ENCODE peak calls at places on chromosomes 12 and 14, in eight cellular contexts. Y is cardiac muscle cell, T is ELR, V is left lung, G is HFFc6, Q is hippocampal formation, E is RKO, R is mucosa of gallbladder. K is an unnamed sample.

GRCh38 chr12:92400006-92400405 is 254.4 kb upstream of the BTG1 start:
- DNase-seq in Y (no peak), T (no peak), V (no peak), G (no peak), Q (no peak), E (no peak), R (no peak), K (no peak)

GRCh38 chr12:103930787-103931536 is 752 bp downstream of the HSP90B1 start:
- DNase-seq in Y (peak), T (peak), V (peak), G (no peak), Q (peak), E (peak), R (peak), K (peak)

GRCh38 chr14:76918176-76918750 is 92.1 kb downstream of the LRRC74A start:
- DNase-seq in Y (peak), T (no peak), V (peak), G (peak), Q (peak), E (no peak), R (peak), K (peak)

GRCh38 chr14:23930742-23931141 is 22.8 kb upstream of the DHRS4 start:
- DNase-seq in Y (peak), T (peak), V (no peak), G (peak), Q (no peak), E (no peak), R (peak), K (no peak)

GRCh38 chr14:92670177-92670576 is 78.2 kb downstream of the LGMN start:
- DNase-seq in Y (peak), T (peak), V (no peak), G (peak), Q (no peak), E (no peak), R (no peak), K (no peak)

GRCh38 chr12:14394317-14395058 is 29.0 kb downstream of the ATF7IP start:
- DNase-seq in Y (peak), T (peak), V (no peak), G (peak), Q (peak), E (peak), R (peak), K (peak)

GRCh38 chr12:111653596-111653995 is 32.2 kb downstream of the BRAP start:
- DNase-seq in Y (no peak), T (no peak), V (no peak), G (no peak), Q (no peak), E (no peak), R (no peak), K (no peak)

GRCh38 chr12:89597770-89598169 is 71.9 kb upstream of the POC1B start:
- DNase-seq in Y (no peak), T (no peak), V (no peak), G (no peak), Q (no peak), E (no peak), R (no peak), K (no peak)

GRCh38 chr12:77402726-77403125 is 337.4 kb upstream of the E2F7 start:
- DNase-seq in Y (peak), T (no peak), V (no peak), G (no peak), Q (no peak), E (no peak), R (no peak), K (no peak)

GRCh38 chr14:77885363-77885762 is 85.5 kb downstream of the ADCK1 start:
- DNase-seq in Y (no peak), T (no peak), V (no peak), G (no peak), Q (no peak), E (no peak), R (no peak), K (peak)

GRCh38 chr14:62885451-62885850 is 159.8 kb downstream of the KCNH5 start:
- DNase-seq in Y (no peak), T (no peak), V (no peak), G (no peak), Q (no peak), E (no peak), R (no peak), K (no peak)

GRCh38 chr12:95848575-95849388 is 10.0 kb upstream of the SNRPF start:
- DNase-seq in Y (peak), T (peak), V (no peak), G (peak), Q (no peak), E (no peak), R (no peak), K (no peak)

GRCh38 chr12:49126852-49127763 is 4.1 kb downstream of the TUBA1B start:
- DNase-seq in Y (no peak), T (peak), V (no peak), G (no peak), Q (no peak), E (peak), R (no peak), K (peak)

GRCh38 chr14:46840971-46841729 is 189.6 kb upstream of the RPL10L start:
- DNase-seq in Y (no peak), T (no peak), V (no peak), G (no peak), Q (peak), E (no peak), R (no peak), K (no peak)

GRCh38 chr14:71586131-71586893 is 345.9 kb upstream of the RGS6 start:
- DNase-seq in Y (peak), T (peak), V (no peak), G (peak), Q (peak), E (no peak), R (no peak), K (peak)

GRCh38 chr12:53172352-53172751 is 8.2 kb upstream of the ZNF740 start:
- DNase-seq in Y (peak), T (peak), V (no peak), G (peak), Q (no peak), E (peak), R (no peak), K (no peak)

GRCh38 chr12:65318186-65318685 is 39.8 kb downstream of the MSRB3 start:
- DNase-seq in Y (no peak), T (no peak), V (no peak), G (no peak), Q (no peak), E (no peak), R (no peak), K (no peak)

GRCh38 chr12:49921936-49922335 is 18.2 kb upstream of the FAIM2 start:
- DNase-seq in Y (no peak), T (no peak), V (no peak), G (no peak), Q (no peak), E (no peak), R (no peak), K (no peak)

GRCh38 chr14:104588066-104588857 is 8.7 kb downstream of the C14orf180 start:
- DNase-seq in Y (no peak), T (no peak), V (no peak), G (no peak), Q (no peak), E (no peak), R (no peak), K (no peak)

GRCh38 chr14:91231446-91231845 is 13.1 kb downstream of the GPR68 start:
- DNase-seq in Y (no peak), T (peak), V (no peak), G (no peak), Q (no peak), E (no peak), R (no peak), K (no peak)

GRCh38 chr14:43147480-43147879 is 1359.6 kb downstream of the FSCB start:
- DNase-seq in Y (no peak), T (no peak), V (no peak), G (no peak), Q (no peak), E (no peak), R (no peak), K (no peak)

GRCh38 chr14:79144891-79145290 is 974.7 kb downstream of the NRXN3 start:
- DNase-seq in Y (no peak), T (no peak), V (no peak), G (no peak), Q (no peak), E (no peak), R (no peak), K (no peak)

GRCh38 chr12:48813464-48814312 is 4.6 kb upstream of the CACNB3 start:
- DNase-seq in Y (peak), T (no peak), V (no peak), G (no peak), Q (no peak), E (no peak), R (no peak), K (no peak)

GRCh38 chr12:68641138-68641537 is 30.4 kb downstream of the RAP1B start:
- DNase-seq in Y (no peak), T (no peak), V (no peak), G (no peak), Q (no peak), E (no peak), R (no peak), K (no peak)

GRCh38 chr12:31759621-31760459 is 31.0 kb upstream of the AMN1 start:
- DNase-seq in Y (no peak), T (no peak), V (no peak), G (no peak), Q (no peak), E (no peak), R (no peak), K (no peak)

GRCh38 chr14:65356327-65356836 is 56.1 kb upstream of the FUT8 start:
- DNase-seq in Y (peak), T (peak), V (peak), G (peak), Q (no peak), E (peak), R (no peak), K (no peak)

GRCh38 chr14:50007123-50007903 is 109.1 kb downstream of the VCPKMT start:
- DNase-seq in Y (no peak), T (no peak), V (no peak), G (no peak), Q (no peak), E (no peak), R (no peak), K (no peak)

GRCh38 chr12:64780531-64781373 is 21.5 kb upstream of the GNS start:
- DNase-seq in Y (no peak), T (no peak), V (peak), G (no peak), Q (no peak), E (no peak), R (peak), K (no peak)

GRCh38 chr14:42854061-42854460 is 1247.4 kb downstream of the LRFN5 start:
- DNase-seq in Y (no peak), T (no peak), V (no peak), G (no peak), Q (no peak), E (no peak), R (no peak), K (no peak)

GRCh38 chr12:54259194-54260011 is 20.5 kb downstream of the CBX5 start:
- DNase-seq in Y (peak), T (peak), V (peak), G (peak), Q (peak), E (no peak), R (peak), K (peak)

GRCh38 chr12:101781834-101782543 is 42.7 kb upstream of the SYCP3 start:
- DNase-seq in Y (peak), T (peak), V (no peak), G (peak), Q (no peak), E (peak), R (no peak), K (no peak)

K was measured in SK-N-DZ.